ENCODE peak calls at places on chromosomes 6 and 20, in eight cellular contexts. T is thoracic aorta, U is heart right ventricle, F is tibial artery, X is retinal pigment epithelial cell, D is fibroblast of pulmonary artery, G is AG10803, S is uterus. O is an unnamed sample.
A peak's percentile ranks its signal among the peaks of the same experiment; 100 is the strongest.

GRCh38 chr20:31605902-31606677 is 1.0 kb downstream of the ID1 start:
- DNase-seq in T (no peak), U (peak; percentile 37), F (peak; percentile 71), X (no peak), D (peak; percentile 37), G (no peak), S (peak; percentile 34), O (peak; percentile 70)

GRCh38 chr6:26389349-26389799 is 6.5 kb downstream of the BTN2A2 start:
- DNase-seq in T (no peak), U (no peak), F (no peak), X (no peak), D (peak; percentile 53), G (no peak), S (no peak), O (no peak)

GRCh38 chr6:25172819-25173218 is 106.4 kb upstream of the CARMIL1 start:
- DNase-seq in T (no peak), U (no peak), F (no peak), X (peak; percentile 16), D (peak; percentile 93), G (peak; percentile 99), S (no peak), O (peak; percentile 59)

GRCh38 chr6:163760860-163761259 is 346.3 kb downstream of the QKI start:
- DNase-seq in T (no peak), U (no peak), F (no peak), X (no peak), D (no peak), G (no peak), S (no peak), O (no peak)

GRCh38 chr20:16569218-16570153 is 3.8 kb downstream of the KIF16B start:
- DNase-seq in T (no peak), U (no peak), F (no peak), X (no peak), D (no peak), G (no peak), S (no peak), O (no peak)

GRCh38 chr6:89999154-89999553 is 104.9 kb downstream of the GJA10 start:
- DNase-seq in T (no peak), U (peak; percentile 48), F (no peak), X (peak; percentile 83), D (no peak), G (peak; percentile 27), S (peak; percentile 51), O (no peak)

GRCh38 chr6:5080574-5080973 is 4.6 kb upstream of the PPP1R3G start:
- DNase-seq in T (no peak), U (no peak), F (no peak), X (no peak), D (no peak), G (no peak), S (no peak), O (no peak)

GRCh38 chr6:16243664-16244063 is 5.3 kb downstream of the GMPR start:
- DNase-seq in T (no peak), U (no peak), F (no peak), X (no peak), D (no peak), G (no peak), S (no peak), O (no peak)

GRCh38 chr20:458766-459165 is 3.6 kb downstream of the TBC1D20 start:
- DNase-seq in T (no peak), U (no peak), F (no peak), X (no peak), D (no peak), G (no peak), S (no peak), O (no peak)

GRCh38 chr20:460180-460579 is 2.2 kb downstream of the TBC1D20 start:
- DNase-seq in T (no peak), U (no peak), F (no peak), X (no peak), D (no peak), G (no peak), S (no peak), O (no peak)

GRCh38 chr20:461254-462198 is 807 bp downstream of the TBC1D20 start:
- DNase-seq in T (no peak), U (peak; percentile 64), F (no peak), X (no peak), D (peak; percentile 52), G (peak; percentile 56), S (peak; percentile 41), O (peak; percentile 84)

GRCh38 chr20:460707-461106 is 1.6 kb downstream of the TBC1D20 start:
- DNase-seq in T (no peak), U (no peak), F (no peak), X (no peak), D (peak; percentile 38), G (peak; percentile 48), S (no peak), O (no peak)

GRCh38 chr20:462199-462991 is at the start of gene TBC1D20:
- DNase-seq in T (no peak), U (peak; percentile 87), F (peak; percentile 91), X (peak; percentile 43), D (peak; percentile 87), G (peak; percentile 81), S (peak; percentile 80), O (peak; percentile 92)
- TF ChIP-seq CTCF in T (no peak), U (no peak), F (no peak), X (peak; percentile 32), D (peak; percentile 14), G (peak; percentile 45), S (peak; percentile 23), O (no peak)

GRCh38 chr6:36738108-36738507 is 40.5 kb downstream of the RAB44 start:
- DNase-seq in T (no peak), U (no peak), F (no peak), X (no peak), D (no peak), G (no peak), S (no peak), O (no peak)

GRCh38 chr6:36733300-36733699 is 35.7 kb downstream of the RAB44 start:
- DNase-seq in T (no peak), U (no peak), F (no peak), X (no peak), D (no peak), G (no peak), S (no peak), O (no peak)

GRCh38 chr6:36737043-36737785 is 39.6 kb downstream of the RAB44 start:
- DNase-seq in T (no peak), U (no peak), F (no peak), X (no peak), D (no peak), G (no peak), S (no peak), O (no peak)

GRCh38 chr6:36734486-36735060 is 36.9 kb downstream of the RAB44 start:
- DNase-seq in T (no peak), U (no peak), F (no peak), X (no peak), D (no peak), G (no peak), S (no peak), O (no peak)

DNA sequence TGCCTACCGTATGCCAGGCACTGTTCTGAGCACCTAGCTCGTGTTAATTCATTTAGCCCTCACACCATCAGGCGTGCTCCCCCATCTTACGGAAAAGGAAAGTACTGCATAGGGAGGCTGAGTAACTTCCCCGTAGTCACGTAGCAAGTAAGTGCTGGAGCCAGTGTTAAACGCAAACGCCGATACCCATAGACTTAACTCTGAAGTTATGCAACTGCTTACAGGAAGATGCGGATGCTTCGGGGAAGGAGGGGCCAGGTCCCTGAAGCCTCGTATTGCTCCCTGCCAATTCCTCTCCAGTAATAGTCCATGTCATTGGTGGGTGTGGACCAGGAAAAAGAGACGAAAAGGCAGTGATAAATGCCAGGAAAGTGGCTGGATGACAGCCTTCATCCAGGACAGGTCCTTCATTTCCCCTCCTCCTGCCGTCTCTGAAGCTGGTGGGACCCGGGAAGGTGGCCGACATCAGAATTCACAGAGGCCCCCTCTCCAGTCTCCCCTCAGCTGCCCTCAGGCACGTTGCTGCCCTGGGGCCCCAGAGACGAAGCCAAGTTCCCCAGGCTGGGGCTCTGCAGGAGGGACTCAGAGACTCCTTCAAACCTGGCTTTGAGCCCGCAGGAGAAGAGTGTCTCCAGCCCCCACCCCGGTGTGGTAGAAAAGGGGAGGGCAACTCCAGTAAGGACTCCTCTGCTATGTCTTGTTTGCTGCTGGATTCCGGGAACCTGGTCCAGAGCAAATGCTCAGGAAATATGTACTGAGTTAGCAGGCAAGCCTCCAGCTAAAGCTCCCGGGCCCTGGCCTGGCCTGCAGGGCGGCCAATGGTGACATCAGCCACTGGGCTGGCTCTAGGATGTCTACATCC is 37.7 kb downstream of the RAB44 start:
- DNase-seq in T (peak; percentile 77), U (peak; percentile 80), F (peak; percentile 94), X (peak; percentile 22), D (peak; percentile 97), G (peak; percentile 90), S (peak; percentile 82), O (peak; percentile 83)
- H3K4me3 ChIP-seq in T (peak overlapping the region; percentile 65), U (peak overlapping the region; percentile 10), F (peak overlapping the region; percentile 50), X (peak overlapping the region; percentile 11), D (peak overlapping the region; percentile 7), G (peak overlapping the region; percentile 36), S (peak overlapping the region; percentile 15), O (peak overlapping the region; percentile 24)

GRCh38 chr20:3729378-3729777 is 3.1 kb upstream of the HSPA12B start:
- DNase-seq in T (no peak), U (no peak), F (no peak), X (no peak), D (no peak), G (no peak), S (no peak), O (peak; percentile 46)

GRCh38 chr20:3729811-3730550 is 2.5 kb upstream of the HSPA12B start:
- DNase-seq in T (no peak), U (peak; percentile 31), F (no peak), X (no peak), D (no peak), G (no peak), S (no peak), O (peak; percentile 56)

GRCh38 chr20:3728876-3729275 is 3.6 kb upstream of the HSPA12B start:
- DNase-seq in T (no peak), U (no peak), F (no peak), X (no peak), D (no peak), G (no peak), S (no peak), O (peak; percentile 40)

GRCh38 chr20:3728354-3728753 is 4.1 kb upstream of the HSPA12B start:
- DNase-seq in T (no peak), U (no peak), F (no peak), X (no peak), D (no peak), G (no peak), S (no peak), O (peak; percentile 17)

DNA sequence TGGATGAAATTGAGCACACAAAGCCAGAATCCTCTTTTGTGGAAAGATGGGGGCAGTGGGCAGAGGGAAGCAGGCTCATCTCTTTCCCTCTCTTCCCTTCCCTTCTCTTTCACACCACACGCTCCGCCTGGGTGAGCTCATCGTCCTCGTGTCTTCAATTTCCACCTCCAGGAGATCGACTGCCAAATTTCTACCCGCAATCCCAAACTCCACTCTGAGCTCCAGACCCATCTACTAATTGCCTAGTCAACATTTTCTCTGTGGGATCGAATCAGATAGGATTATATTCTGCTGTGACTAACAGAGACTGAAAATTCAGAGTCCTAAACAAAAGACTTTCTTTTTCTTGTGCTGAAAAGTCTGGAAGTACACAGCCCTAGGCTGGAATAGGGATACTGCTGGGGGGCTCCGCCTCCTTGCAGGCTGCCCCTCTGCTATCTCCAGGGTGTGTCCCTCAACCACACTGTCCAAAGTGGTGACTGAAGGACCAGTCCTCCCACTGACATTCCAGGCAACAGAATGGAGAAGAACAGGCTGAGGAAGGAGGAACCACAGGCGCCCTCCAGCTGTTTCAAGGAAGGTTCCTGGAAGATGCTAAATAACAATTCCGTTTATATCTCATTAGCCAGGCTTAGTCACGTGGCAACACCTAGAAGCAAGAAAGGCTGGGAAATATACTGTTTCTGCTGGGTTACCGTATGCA is 5.0 kb upstream of the HSPA12B start:
- DNase-seq in T (no peak), U (no peak), F (no peak), X (no peak), D (peak; percentile 41), G (peak; percentile 66), S (peak; percentile 75), O (peak; percentile 36)
- TF ChIP-seq CTCF in T (no peak), U (no peak), F (no peak), X (no peak), D (peak; percentile 10), G (peak; percentile 21), S (no peak), O (no peak)

GRCh38 chr20:49674383-49675352 is 39.0 kb downstream of the B4GALT5 start:
- DNase-seq in T (no peak), U (no peak), F (no peak), X (peak; percentile 58), D (peak; percentile 67), G (peak; percentile 74), S (no peak), O (no peak)
- H3K4me3 ChIP-seq in T (no peak overlapping the region), U (no peak overlapping the region), F (no peak overlapping the region), X (no peak overlapping the region), D (no peak overlapping the region), G (no peak overlapping the region), S (no peak overlapping the region), O (no peak overlapping the region)